ENCODE peak calls at places on chromosomes 12 and 14, in four cellular contexts. One of them, this sample, is unnamed.

GRCh38 chr12:40103043-40103442 is 2.8 kb downstream of the SLC2A13 start:
- DNase-seq in CD4-positive, alpha-beta memory T cell: no peak
- DNase-seq in dorsolateral prefrontal cortex: no peak
- DNase-seq in CD4-positive, CD25-positive, alpha-beta regulatory T cell: no peak
- DNase-seq in this sample: no peak

GRCh38 chr14:91685600-91685999 is 46.3 kb downstream of the CATSPERB start:
- DNase-seq in CD4-positive, alpha-beta memory T cell: no peak
- DNase-seq in dorsolateral prefrontal cortex: no peak
- DNase-seq in CD4-positive, CD25-positive, alpha-beta regulatory T cell: no peak
- DNase-seq in this sample: no peak

GRCh38 chr12:8913702-8914032 is 642 bp upstream of the PHC1 start:
- DNase-seq in CD4-positive, alpha-beta memory T cell: no peak
- DNase-seq in dorsolateral prefrontal cortex: no peak
- DNase-seq in CD4-positive, CD25-positive, alpha-beta regulatory T cell: no peak
- DNase-seq in this sample: no peak

GRCh38 chr12:30624009-30624408 is 71.7 kb downstream of the IPO8 start:
- DNase-seq in CD4-positive, alpha-beta memory T cell: no peak
- DNase-seq in dorsolateral prefrontal cortex: no peak
- DNase-seq in CD4-positive, CD25-positive, alpha-beta regulatory T cell: no peak
- DNase-seq in this sample: no peak

GRCh38 chr12:27478949-27479348 is 32.4 kb downstream of the SMCO2 start:
- DNase-seq in CD4-positive, alpha-beta memory T cell: no peak
- DNase-seq in dorsolateral prefrontal cortex: no peak
- DNase-seq in CD4-positive, CD25-positive, alpha-beta regulatory T cell: no peak
- DNase-seq in this sample: no peak

GRCh38 chr14:77808250-77808649 is 8.3 kb downstream of the ADCK1 start:
- DNase-seq in CD4-positive, alpha-beta memory T cell: no peak
- DNase-seq in dorsolateral prefrontal cortex: no peak
- DNase-seq in CD4-positive, CD25-positive, alpha-beta regulatory T cell: no peak
- DNase-seq in this sample: no peak

GRCh38 chr14:23402296-23403138 is 5.6 kb downstream of the MYH6 start:
- DNase-seq in CD4-positive, alpha-beta memory T cell: no peak
- DNase-seq in dorsolateral prefrontal cortex: no peak
- DNase-seq in CD4-positive, CD25-positive, alpha-beta regulatory T cell: no peak
- DNase-seq in this sample: no peak

GRCh38 chr12:26062566-26062965 is 62.3 kb downstream of the BHLHE41 start:
- DNase-seq in CD4-positive, alpha-beta memory T cell: no peak
- DNase-seq in dorsolateral prefrontal cortex: no peak
- DNase-seq in CD4-positive, CD25-positive, alpha-beta regulatory T cell: no peak
- DNase-seq in this sample: no peak

GRCh38 chr12:118498171-118498570 is 121.8 kb downstream of the SUDS3 start:
- DNase-seq in CD4-positive, alpha-beta memory T cell: no peak
- DNase-seq in dorsolateral prefrontal cortex: no peak
- DNase-seq in CD4-positive, CD25-positive, alpha-beta regulatory T cell: no peak
- DNase-seq in this sample: no peak

GRCh38 chr12:102120886-102121285 is 903 bp downstream of the PARPBP start:
- DNase-seq in CD4-positive, alpha-beta memory T cell: no peak
- DNase-seq in dorsolateral prefrontal cortex: no peak
- DNase-seq in CD4-positive, CD25-positive, alpha-beta regulatory T cell: peak; percentile 41
- DNase-seq in this sample: peak; percentile 22

GRCh38 chr14:71758198-71758955 is 173.9 kb upstream of the RGS6 start:
- DNase-seq in CD4-positive, alpha-beta memory T cell: no peak
- DNase-seq in dorsolateral prefrontal cortex: no peak
- DNase-seq in CD4-positive, CD25-positive, alpha-beta regulatory T cell: no peak
- DNase-seq in this sample: no peak

GRCh38 chr12:40105515-40106201 is at the start of gene SLC2A13:
- DNase-seq in CD4-positive, alpha-beta memory T cell: peak; percentile 80
- DNase-seq in dorsolateral prefrontal cortex: peak; percentile 66
- DNase-seq in CD4-positive, CD25-positive, alpha-beta regulatory T cell: peak; percentile 77
- DNase-seq in this sample: peak; percentile 54

GRCh38 chr12:29921307-29921706 is 137.6 kb upstream of the TMTC1 start:
- DNase-seq in CD4-positive, alpha-beta memory T cell: no peak
- DNase-seq in dorsolateral prefrontal cortex: no peak
- DNase-seq in CD4-positive, CD25-positive, alpha-beta regulatory T cell: no peak
- DNase-seq in this sample: no peak

GRCh38 chr12:95179011-95179410 is 38.3 kb downstream of the FGD6 start:
- DNase-seq in CD4-positive, alpha-beta memory T cell: no peak
- DNase-seq in dorsolateral prefrontal cortex: no peak
- DNase-seq in CD4-positive, CD25-positive, alpha-beta regulatory T cell: no peak
- DNase-seq in this sample: no peak

GRCh38 chr14:99677231-99677891 is 6.7 kb upstream of the CYP46A1 start:
- DNase-seq in CD4-positive, alpha-beta memory T cell: no peak
- DNase-seq in dorsolateral prefrontal cortex: no peak
- DNase-seq in CD4-positive, CD25-positive, alpha-beta regulatory T cell: no peak
- DNase-seq in this sample: no peak

GRCh38 chr14:77026930-77027537 is 1.5 kb downstream of the IRF2BPL start:
- DNase-seq in CD4-positive, alpha-beta memory T cell: peak; percentile 64
- DNase-seq in dorsolateral prefrontal cortex: no peak
- DNase-seq in CD4-positive, CD25-positive, alpha-beta regulatory T cell: peak; percentile 71
- DNase-seq in this sample: no peak

GRCh38 chr14:84217066-84217465 is 1312.9 kb upstream of the FLRT2 start:
- DNase-seq in CD4-positive, alpha-beta memory T cell: no peak
- DNase-seq in dorsolateral prefrontal cortex: no peak
- DNase-seq in CD4-positive, CD25-positive, alpha-beta regulatory T cell: no peak
- DNase-seq in this sample: no peak

GRCh38 chr14:39562175-39562574 is 129.9 kb upstream of the FBXO33 start:
- DNase-seq in CD4-positive, alpha-beta memory T cell: no peak
- DNase-seq in dorsolateral prefrontal cortex: no peak
- DNase-seq in CD4-positive, CD25-positive, alpha-beta regulatory T cell: no peak
- DNase-seq in this sample: no peak

GRCh38 chr14:74038015-74038859 is 19.1 kb downstream of the BBOF1 start:
- DNase-seq in CD4-positive, alpha-beta memory T cell: peak; percentile 55
- DNase-seq in dorsolateral prefrontal cortex: no peak
- DNase-seq in CD4-positive, CD25-positive, alpha-beta regulatory T cell: peak; percentile 70
- DNase-seq in this sample: peak; percentile 66

GRCh38 chr12:75638792-75639191 is 127.4 kb upstream of the KRR1 start:
- DNase-seq in CD4-positive, alpha-beta memory T cell: no peak
- DNase-seq in dorsolateral prefrontal cortex: no peak
- DNase-seq in CD4-positive, CD25-positive, alpha-beta regulatory T cell: no peak
- DNase-seq in this sample: no peak

GRCh38 chr12:53044052-53044581 is 5.7 kb upstream of the TNS2 start:
- DNase-seq in CD4-positive, alpha-beta memory T cell: no peak
- DNase-seq in dorsolateral prefrontal cortex: peak; percentile 64
- DNase-seq in CD4-positive, CD25-positive, alpha-beta regulatory T cell: no peak
- DNase-seq in this sample: no peak

GRCh38 chr14:101544550-101544949 is 16.7 kb upstream of the DIO3 start:
- DNase-seq in CD4-positive, alpha-beta memory T cell: no peak
- DNase-seq in dorsolateral prefrontal cortex: no peak
- DNase-seq in CD4-positive, CD25-positive, alpha-beta regulatory T cell: no peak
- DNase-seq in this sample: no peak

GRCh38 chr12:68886636-68887572 is 46.1 kb downstream of the CPM start:
- DNase-seq in CD4-positive, alpha-beta memory T cell: no peak
- DNase-seq in dorsolateral prefrontal cortex: no peak
- DNase-seq in CD4-positive, CD25-positive, alpha-beta regulatory T cell: no peak
- DNase-seq in this sample: no peak

GRCh38 chr12:56087220-56087619 is 7.3 kb downstream of the ERBB3 start:
- DNase-seq in CD4-positive, alpha-beta memory T cell: no peak
- DNase-seq in dorsolateral prefrontal cortex: no peak
- DNase-seq in CD4-positive, CD25-positive, alpha-beta regulatory T cell: no peak
- DNase-seq in this sample: no peak

GRCh38 chr14:49892301-49892635 is 614 bp upstream of the ARF6 start:
- DNase-seq in CD4-positive, alpha-beta memory T cell: peak; percentile 68
- DNase-seq in dorsolateral prefrontal cortex: peak; percentile 78
- DNase-seq in CD4-positive, CD25-positive, alpha-beta regulatory T cell: peak; percentile 79
- DNase-seq in this sample: peak; percentile 84

GRCh38 chr12:26121841-26122680 is 2.8 kb downstream of the BHLHE41 start:
- DNase-seq in CD4-positive, alpha-beta memory T cell: peak; percentile 36
- DNase-seq in dorsolateral prefrontal cortex: no peak
- DNase-seq in CD4-positive, CD25-positive, alpha-beta regulatory T cell: peak; percentile 47
- DNase-seq in this sample: no peak

GRCh38 chr12:18468521-18469075 is 207.3 kb downstream of the PIK3C2G start:
- DNase-seq in CD4-positive, alpha-beta memory T cell: no peak
- DNase-seq in dorsolateral prefrontal cortex: no peak
- DNase-seq in CD4-positive, CD25-positive, alpha-beta regulatory T cell: no peak
- DNase-seq in this sample: no peak
- H3K4me3 ChIP-seq in CD4-positive, alpha-beta memory T cell: no peak overlapping the region
- H3K4me3 ChIP-seq in dorsolateral prefrontal cortex: no peak overlapping the region
- H3K4me3 ChIP-seq in CD4-positive, CD25-positive, alpha-beta regulatory T cell: no peak overlapping the region
- H3K4me3 ChIP-seq in this sample: no peak overlapping the region

DNA sequence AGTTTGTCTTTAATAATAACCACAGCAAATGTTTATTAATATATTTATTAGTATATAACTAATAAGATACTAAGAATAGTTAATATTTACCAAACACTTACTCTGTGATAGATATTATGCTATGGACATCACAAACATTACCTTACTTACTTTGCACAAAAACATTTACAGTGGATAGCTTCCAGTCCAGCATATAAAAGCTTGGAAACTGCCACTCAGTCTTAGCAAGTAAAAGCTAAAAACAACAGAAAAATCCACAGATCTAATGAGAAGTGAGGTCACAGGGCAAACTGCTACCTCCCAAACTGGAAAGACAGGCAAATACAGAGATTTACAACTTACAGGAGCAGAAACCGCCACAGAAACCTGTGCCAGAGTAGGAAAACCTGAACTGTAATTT is 99.8 kb downstream of the METTL25 start:
- DNase-seq in CD4-positive, alpha-beta memory T cell: no peak
- DNase-seq in dorsolateral prefrontal cortex: no peak
- DNase-seq in CD4-positive, CD25-positive, alpha-beta regulatory T cell: no peak
- DNase-seq in this sample: no peak
- H3K4me3 ChIP-seq in CD4-positive, alpha-beta memory T cell: no peak overlapping the region
- H3K4me3 ChIP-seq in dorsolateral prefrontal cortex: no peak overlapping the region
- H3K4me3 ChIP-seq in CD4-positive, CD25-positive, alpha-beta regulatory T cell: no peak overlapping the region
- H3K4me3 ChIP-seq in this sample: no peak overlapping the region

GRCh38 chr14:103530390-103530789 is 1.4 kb downstream of the TRMT61A start:
- DNase-seq in CD4-positive, alpha-beta memory T cell: no peak
- DNase-seq in dorsolateral prefrontal cortex: no peak
- DNase-seq in CD4-positive, CD25-positive, alpha-beta regulatory T cell: no peak
- DNase-seq in this sample: peak; percentile 32
- H3K4me3 ChIP-seq in CD4-positive, alpha-beta memory T cell: no peak overlapping the region
- H3K4me3 ChIP-seq in dorsolateral prefrontal cortex: no peak overlapping the region
- H3K4me3 ChIP-seq in CD4-positive, CD25-positive, alpha-beta regulatory T cell: no peak overlapping the region
- H3K4me3 ChIP-seq in this sample: peak overlapping the region; percentile 80

DNA sequence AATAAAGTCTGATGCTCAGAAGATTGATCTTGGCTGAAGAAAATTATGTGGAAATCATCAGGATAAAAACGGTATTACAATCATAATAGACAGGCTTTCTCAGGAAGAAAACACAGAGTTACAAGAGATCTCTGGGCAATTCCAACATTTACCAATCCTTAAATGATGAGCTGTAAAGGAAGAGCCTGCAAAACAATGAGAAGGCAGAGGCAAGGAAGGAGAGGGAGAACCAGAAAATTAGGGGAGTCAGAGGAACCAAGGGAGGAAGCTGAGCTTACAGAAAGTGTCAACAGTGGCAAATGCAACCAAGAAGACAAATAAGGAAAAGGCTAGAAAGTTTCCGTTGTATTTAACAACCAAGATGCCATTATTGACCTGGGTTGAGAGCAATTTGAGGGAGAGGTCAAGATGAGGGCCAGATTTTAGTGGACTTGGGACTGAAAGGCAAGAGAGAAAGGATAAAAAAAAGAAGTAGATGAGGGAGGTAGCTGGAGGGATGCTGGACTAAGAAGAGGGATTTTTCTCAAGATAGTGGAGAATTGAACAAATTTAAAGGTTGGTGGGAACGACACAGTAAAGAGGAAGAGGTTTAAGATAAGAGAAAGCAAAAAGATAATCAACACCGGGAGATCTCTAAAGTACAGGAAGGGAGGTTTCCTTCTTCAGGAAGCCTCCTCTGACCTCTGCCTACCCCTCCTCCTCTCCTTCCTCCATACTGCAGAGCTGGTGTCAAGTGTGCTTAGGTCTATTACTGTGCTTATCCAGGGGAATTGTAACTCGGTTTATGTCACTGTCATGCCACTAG is 116.9 kb downstream of the DUSP6 start:
- DNase-seq in CD4-positive, alpha-beta memory T cell: peak; percentile 20
- DNase-seq in dorsolateral prefrontal cortex: no peak
- DNase-seq in CD4-positive, CD25-positive, alpha-beta regulatory T cell: peak; percentile 63
- DNase-seq in this sample: peak; percentile 76
- H3K4me3 ChIP-seq in CD4-positive, alpha-beta memory T cell: peak overlapping the region; percentile 7
- H3K4me3 ChIP-seq in dorsolateral prefrontal cortex: no peak overlapping the region
- H3K4me3 ChIP-seq in CD4-positive, CD25-positive, alpha-beta regulatory T cell: peak overlapping the region; percentile 78
- H3K4me3 ChIP-seq in this sample: peak overlapping the region; percentile 23

DNA sequence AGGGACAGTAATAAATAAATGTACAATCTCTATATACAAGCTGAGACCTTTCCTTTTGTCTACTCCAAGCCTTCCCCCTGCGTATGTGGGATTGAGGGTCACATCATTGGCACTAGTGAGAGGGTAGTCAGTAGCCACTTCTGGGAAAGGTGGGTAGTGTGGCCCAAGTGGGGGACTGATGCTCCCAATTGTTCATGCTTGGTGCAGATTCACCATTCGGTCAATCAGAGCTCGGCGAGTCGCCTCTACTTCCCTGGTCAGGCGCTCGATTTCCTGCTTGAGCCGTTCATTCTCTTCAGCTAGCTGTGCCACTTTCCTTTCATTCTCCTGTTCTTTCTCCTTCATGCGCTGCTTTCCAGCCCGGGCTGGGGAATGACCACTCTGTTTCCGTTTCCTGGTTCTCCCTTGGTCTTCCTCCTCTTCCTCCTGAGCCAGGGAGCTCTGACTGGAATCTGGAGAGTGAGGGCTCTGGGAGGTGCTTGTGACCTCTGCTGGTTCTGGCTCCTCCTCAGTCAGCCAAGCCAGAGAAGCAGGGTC is 3.6 kb downstream of the DDIT3 start:
- DNase-seq in CD4-positive, alpha-beta memory T cell: no peak
- DNase-seq in dorsolateral prefrontal cortex: no peak
- DNase-seq in CD4-positive, CD25-positive, alpha-beta regulatory T cell: no peak
- DNase-seq in this sample: no peak
- H3K4me3 ChIP-seq in CD4-positive, alpha-beta memory T cell: no peak overlapping the region
- H3K4me3 ChIP-seq in dorsolateral prefrontal cortex: no peak overlapping the region
- H3K4me3 ChIP-seq in CD4-positive, CD25-positive, alpha-beta regulatory T cell: no peak overlapping the region
- H3K4me3 ChIP-seq in this sample: no peak overlapping the region

GRCh38 chr14:102930138-102930752 is 7.8 kb downstream of the AMN start:
- DNase-seq in CD4-positive, alpha-beta memory T cell: no peak
- DNase-seq in dorsolateral prefrontal cortex: no peak
- DNase-seq in CD4-positive, CD25-positive, alpha-beta regulatory T cell: no peak
- DNase-seq in this sample: no peak
- H3K4me3 ChIP-seq in CD4-positive, alpha-beta memory T cell: no peak overlapping the region
- H3K4me3 ChIP-seq in dorsolateral prefrontal cortex: peak overlapping the region; percentile 49
- H3K4me3 ChIP-seq in CD4-positive, CD25-positive, alpha-beta regulatory T cell: no peak overlapping the region
- H3K4me3 ChIP-seq in this sample: no peak overlapping the region

GRCh38 chr14:22070119-22070982 is 396.7 kb upstream of the OR4E1 start:
- DNase-seq in CD4-positive, alpha-beta memory T cell: peak; percentile 63
- DNase-seq in dorsolateral prefrontal cortex: no peak
- DNase-seq in CD4-positive, CD25-positive, alpha-beta regulatory T cell: peak; percentile 80
- DNase-seq in this sample: no peak
- H3K4me3 ChIP-seq in CD4-positive, alpha-beta memory T cell: peak overlapping the region; percentile 55
- H3K4me3 ChIP-seq in dorsolateral prefrontal cortex: no peak overlapping the region
- H3K4me3 ChIP-seq in CD4-positive, CD25-positive, alpha-beta regulatory T cell: peak overlapping the region; percentile 84
- H3K4me3 ChIP-seq in this sample: no peak overlapping the region